ENCODE peak calls at places on chromosomes 13 and 19, in five cellular contexts. I, U, X, M and K are unnamed samples.
A peak's percentile ranks its signal among the peaks of the same experiment; 100 is the strongest.

GRCh38 chr13:105272660-105273631 is 1262.5 kb downstream of the EFNB2 start:
- DNase-seq in I (no peak), U (no peak), X (no peak), M (no peak), K (no peak)

GRCh38 chr19:22622901-22623840 is 11.0 kb upstream of the ZNF492 start:
- DNase-seq in I (peak; percentile 2), U (no peak), X (no peak), M (no peak), K (peak; percentile 59)

GRCh38 chr19:813359-814107 is 8.2 kb downstream of the PLPPR3 start:
- DNase-seq in I (no peak), U (no peak), X (peak; percentile 61), M (no peak), K (no peak)

GRCh38 chr13:97220151-97220900 is 1.8 kb upstream of the MBNL2 start:
- DNase-seq in I (no peak), U (no peak), X (no peak), M (no peak), K (no peak)

GRCh38 chr19:31352296-31352781 is 3.1 kb upstream of the TSHZ3 start:
- DNase-seq in I (no peak), U (no peak), X (peak; percentile 64), M (no peak), K (no peak)

GRCh38 chr19:46371371-46371901 is 24.5 kb downstream of the PPP5C start:
- DNase-seq in I (no peak), U (no peak), X (no peak), M (no peak), K (no peak)

GRCh38 chr13:24605923-24606372 is 74.3 kb upstream of the ATP12A start:
- DNase-seq in I (peak; percentile 58), U (no peak), X (peak; percentile 72), M (peak; percentile 42), K (no peak)

GRCh38 chr13:59601993-59602392 is 561.7 kb downstream of the DIAPH3 start:
- DNase-seq in I (no peak), U (no peak), X (no peak), M (no peak), K (no peak)

GRCh38 chr19:33785795-33786194 is 10.9 kb upstream of the KCTD15 start:
- DNase-seq in I (peak; percentile 60), U (no peak), X (no peak), M (no peak), K (no peak)

GRCh38 chr13:33611016-33611805 is 206.7 kb upstream of the RFC3 start:
- DNase-seq in I (no peak), U (peak; percentile 76), X (no peak), M (peak; percentile 25), K (peak; percentile 68)

GRCh38 chr19:38959618-38960017 is 15.9 kb downstream of the FBXO17 start:
- DNase-seq in I (no peak), U (no peak), X (no peak), M (no peak), K (no peak)

GRCh38 chr19:12834976-12835757 is 788 bp upstream of the RTBDN start:
- DNase-seq in I (peak; percentile 70), U (no peak), X (peak; percentile 83), M (peak; percentile 58), K (no peak)

DNA sequence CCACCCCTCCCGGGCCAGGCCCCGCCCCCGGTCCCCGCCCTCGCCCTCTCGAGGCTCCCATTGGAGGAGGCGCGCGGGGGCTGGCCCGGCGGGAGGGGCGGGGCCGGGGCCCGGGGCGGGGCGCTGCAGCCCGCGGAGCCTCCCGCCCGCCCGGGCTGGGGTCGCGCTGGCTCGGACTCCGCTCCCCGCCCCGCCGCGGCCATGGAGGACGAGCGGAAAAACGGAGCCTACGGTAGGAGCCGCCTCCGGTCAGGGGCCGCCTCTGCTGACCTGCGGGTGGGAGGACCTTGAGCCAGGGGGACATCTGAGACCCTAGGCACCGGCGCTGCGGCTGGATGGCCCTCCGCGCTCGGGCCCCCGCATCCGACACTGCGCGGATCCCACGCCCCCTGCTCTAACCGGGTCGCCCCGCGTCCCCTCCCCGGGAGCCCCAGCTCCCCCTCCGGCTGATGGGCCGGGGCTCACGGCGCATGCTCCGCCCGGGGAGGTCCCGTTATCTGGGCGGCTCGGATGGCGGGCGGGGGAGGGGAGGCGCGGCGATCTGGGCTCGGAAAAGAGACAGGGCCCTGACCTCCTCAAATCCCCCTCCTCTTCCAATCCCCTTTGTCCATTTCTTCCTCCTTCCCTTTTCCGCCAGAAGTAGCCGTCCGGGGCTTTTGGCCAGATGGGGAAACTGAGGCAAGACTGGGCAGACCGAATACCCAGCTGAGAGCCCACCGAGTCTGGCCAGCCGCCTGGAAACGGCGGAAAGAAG is 15.4 kb upstream of the AP1M2 start:
- DNase-seq in I (peak; percentile 89), U (peak; percentile 89), X (peak; percentile 93), M (peak; percentile 91), K (peak; percentile 83)
- H3K4me1 ChIP-seq in I (peaks cover 3% of the 10 kb centered on the region), U (peaks cover 46% of the 10 kb centered on the region), X (peaks cover 14% of the 10 kb centered on the region), M (peaks cover 6% of the 10 kb centered on the region), K (no peaks in the 10 kb centered on the region)

GRCh38 chr13:99357920-99358319 is 50.7 kb upstream of the GPR183 start:
- DNase-seq in I (no peak), U (no peak), X (peak; percentile 58), M (no peak), K (no peak)
- H3K4me1 ChIP-seq in I (peaks cover 21% of the 10 kb centered on the region), U (peaks cover 25% of the 10 kb centered on the region), X (peaks cover 4% of the 10 kb centered on the region), M (peaks cover 8% of the 10 kb centered on the region), K (peaks cover 7% of the 10 kb centered on the region)

GRCh38 chr19:48962029-48962848 is 2.9 kb upstream of the FTL start:
- DNase-seq in I (peak; percentile 59), U (peak; percentile 54), X (peak; percentile 82), M (peak; percentile 90), K (no peak)
- H3K4me1 ChIP-seq in I (peaks cover 28% of the 10 kb centered on the region), U (peaks cover 47% of the 10 kb centered on the region), X (peaks cover 14% of the 10 kb centered on the region), M (peaks cover 47% of the 10 kb centered on the region), K (peaks cover 42% of the 10 kb centered on the region)

DNA sequence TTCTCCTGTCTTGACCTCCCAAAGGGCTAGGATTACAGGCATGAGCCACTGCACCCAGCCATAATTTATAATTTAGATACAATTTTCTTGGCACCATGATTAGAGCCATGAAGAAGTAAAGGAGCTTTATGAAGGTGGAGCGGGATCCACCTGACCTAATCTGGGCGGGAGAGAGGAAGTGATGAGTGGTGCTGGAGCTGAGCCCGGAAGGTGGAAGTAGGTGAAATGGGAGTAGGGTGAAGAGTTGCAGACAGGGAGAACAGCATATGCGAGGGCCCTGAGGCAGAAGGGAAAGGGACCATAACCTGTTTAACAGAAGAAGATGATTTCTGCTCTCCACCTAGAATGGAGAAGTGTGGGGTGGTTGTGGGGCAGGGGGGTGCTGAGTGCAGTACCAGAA is 4.2 kb downstream of the BLOC1S3 start:
- DNase-seq in I (no peak), U (no peak), X (no peak), M (no peak), K (no peak)
- H3K4me1 ChIP-seq in I (no peaks in the 10 kb centered on the region), U (peaks cover 31% of the 10 kb centered on the region), X (no peaks in the 10 kb centered on the region), M (peaks cover 10% of the 10 kb centered on the region), K (no peaks in the 10 kb centered on the region)

GRCh38 chr19:14114854-14115253 is 2.7 kb downstream of the PRKACA start:
- DNase-seq in I (peak; percentile 56), U (peak; percentile 67), X (peak; percentile 83), M (peak; percentile 75), K (peak; percentile 71)

GRCh38 chr19:14115761-14116160 is 1.8 kb downstream of the PRKACA start:
- DNase-seq in I (no peak), U (no peak), X (no peak), M (no peak), K (no peak)

GRCh38 chr19:14113762-14114414 is 3.7 kb downstream of the PRKACA start:
- DNase-seq in I (no peak), U (peak; percentile 42), X (peak; percentile 71), M (peak; percentile 77), K (no peak)

GRCh38 chr19:14112809-14113385 is 4.7 kb downstream of the PRKACA start:
- DNase-seq in I (peak; percentile 53), U (peak; percentile 64), X (no peak), M (no peak), K (peak; percentile 64)

DNA sequence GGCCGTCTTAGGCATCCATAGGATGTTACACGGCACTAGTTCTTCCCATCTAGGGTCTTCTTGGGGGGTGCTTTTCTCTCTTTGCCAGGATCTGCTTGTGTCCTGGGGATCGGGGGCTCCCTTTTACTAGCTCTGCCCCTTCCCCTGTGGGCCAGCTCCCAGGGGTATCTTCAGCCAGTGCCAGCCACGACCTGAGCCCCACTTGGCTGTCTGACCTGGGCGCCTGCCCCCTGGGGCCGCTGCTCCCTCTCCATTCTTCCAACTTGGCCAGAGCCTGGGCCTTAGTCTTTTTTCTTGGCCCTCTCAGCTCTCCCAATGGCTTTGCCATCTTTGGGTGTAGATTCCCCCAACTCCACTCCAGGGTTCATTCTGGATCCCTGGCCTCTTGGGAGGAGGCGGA is 3.1 kb downstream of the PRKACA start:
- DNase-seq in I (no peak), U (no peak), X (no peak), M (no peak), K (no peak)
- H3K4me1 ChIP-seq in I (peaks cover 38% of the 10 kb centered on the region), U (peaks cover 89% of the 10 kb centered on the region), X (peaks cover 12% of the 10 kb centered on the region), M (peaks cover 41% of the 10 kb centered on the region), K (no peaks in the 10 kb centered on the region)

GRCh38 chr13:51422484-51422883 is 30.4 kb downstream of the INTS6 start:
- DNase-seq in I (no peak), U (no peak), X (no peak), M (no peak), K (no peak)
- H3K4me1 ChIP-seq in I (peaks cover 23% of the 10 kb centered on the region), U (peaks cover 79% of the 10 kb centered on the region), X (peaks cover 7% of the 10 kb centered on the region), M (peaks cover 15% of the 10 kb centered on the region), K (no peaks in the 10 kb centered on the region)